ENCODE peak calls at places on chromosome 17, in ten cellular contexts. I is EL; Q is NCI-H510A; B is activated CD4-positive, alpha-beta memory T cell treated with anti-CD3 and anti-CD28 coated beads, Interleukin-2, amount 10 ng/mL, durations not matched to agents 7 days and 5 days; Z is HEK293T; E is GM13977; R is hepatic stellate cell; O is posterior cingulate gyrus; V is GM13976; P is neural crest cell. Y is an unnamed sample.

GRCh38 chr17:50608700-50609375 is 25.8 kb upstream of the ABCC3 start:
- DNase-seq in P (no peak), Q (peak; percentile 48), V (no peak), B (no peak), I (no peak), O (no peak), R (no peak), E (no peak), Z (no peak), Y (no peak)

GRCh38 chr17:72351884-72352346 is 231.1 kb downstream of the SOX9 start:
- DNase-seq in R (no peak), Q (peak; percentile 43), V (no peak), Z (no peak), I (no peak), E (no peak), B (no peak), O (no peak), P (no peak), Y (no peak)

GRCh38 chr17:8420041-8420934 is 15.4 kb upstream of the NDEL1 start:
- DNase-seq in V (no peak), E (no peak), P (no peak), O (no peak), Q (no peak), Z (no peak), B (no peak), R (no peak), I (peak; percentile 34), Y (no peak)

GRCh38 chr17:51395621-51396020 is 135.3 kb downstream of the UTP18 start:
- DNase-seq in V (no peak), R (no peak), B (no peak), O (no peak), Z (no peak), Q (no peak), E (no peak), P (no peak), I (no peak), Y (no peak)

GRCh38 chr17:70767102-70767701 is 597.9 kb downstream of the KCNJ2 start:
- DNase-seq in Q (no peak), P (peak; percentile 21), E (peak; percentile 22), B (no peak), V (peak; percentile 28), I (peak; percentile 38), O (no peak), R (peak; percentile 12), Z (peak; percentile 27), Y (no peak)

GRCh38 chr17:75239778-75240393 is 21.5 kb downstream of the GGA3 start:
- DNase-seq in I (no peak), R (no peak), P (no peak), O (no peak), Z (no peak), Q (no peak), B (no peak), V (no peak), E (no peak), Y (no peak)

GRCh38 chr17:66493283-66494019 is 191.0 kb downstream of the PRKCA start:
- DNase-seq in P (no peak), I (peak; percentile 82), O (no peak), E (no peak), Q (no peak), V (no peak), Z (no peak), R (peak; percentile 37), B (no peak), Y (peak; percentile 56)

GRCh38 chr17:32964541-32964940 is 27.1 kb upstream of the SPACA3 start:
- DNase-seq in Q (no peak), B (no peak), V (no peak), P (no peak), O (no peak), R (no peak), E (no peak), Z (no peak), I (no peak), Y (no peak)

GRCh38 chr17:37762669-37763068 is 17.8 kb upstream of the HNF1B start:
- DNase-seq in B (no peak), R (no peak), O (no peak), Q (no peak), V (no peak), E (no peak), I (no peak), Z (no peak), P (no peak), Y (no peak)

GRCh38 chr17:2232244-2232638 is 71.3 kb downstream of the SMG6 start:
- DNase-seq in O (no peak), V (no peak), E (no peak), Q (no peak), I (peak; percentile 95), R (no peak), Z (no peak), B (no peak), P (no peak), Y (no peak)

GRCh38 chr17:77211681-77212080 is 70.9 kb downstream of the SEC14L1 start:
- DNase-seq in Q (no peak), O (no peak), I (no peak), V (no peak), B (no peak), R (no peak), E (no peak), Z (no peak), P (no peak), Y (no peak)

GRCh38 chr17:62911106-62911505 is 54.9 kb upstream of the TANC2 start:
- DNase-seq in B (no peak), P (no peak), R (no peak), O (no peak), Q (no peak), E (no peak), V (no peak), Z (no peak), I (no peak), Y (no peak)

GRCh38 chr17:731943-732787 is at the start of gene TLCD3A:
- DNase-seq in P (peak; percentile 48), O (peak; percentile 51), V (peak; percentile 88), B (peak; percentile 55), I (peak; percentile 72), Z (peak; percentile 68), E (peak; percentile 91), Q (peak; percentile 45), R (peak; percentile 81), Y (no peak)

GRCh38 chr17:68437979-68438877 is 19.1 kb downstream of the WIPI1 start:
- DNase-seq in R (peak; percentile 35), P (no peak), V (peak; percentile 64), Z (no peak), I (no peak), O (no peak), Q (peak; percentile 28), E (peak; percentile 43), B (peak; percentile 75), Y (peak; percentile 77)

GRCh38 chr17:49545811-49546545 is 29.7 kb upstream of the NXPH3 start:
- DNase-seq in Z (no peak), V (peak; percentile 23), P (no peak), Q (no peak), I (no peak), E (peak; percentile 5), O (no peak), R (no peak), B (no peak), Y (no peak)

GRCh38 chr17:40648326-40648968 is 829 bp upstream of the SMARCE1 start:
- DNase-seq in P (peak; percentile 10), Q (peak; percentile 41), B (no peak), O (no peak), V (peak; percentile 79), I (no peak), Z (peak; percentile 25), E (peak; percentile 27), R (no peak), Y (no peak)

GRCh38 chr17:61393550-61393903 is 6.1 kb upstream of the TBX2 start:
- DNase-seq in O (no peak), P (no peak), E (no peak), Q (no peak), V (no peak), R (peak; percentile 51), I (no peak), B (no peak), Z (no peak), Y (no peak)

GRCh38 chr17:67549787-67550186 is 167.9 kb upstream of the NOL11 start:
- DNase-seq in P (no peak), I (no peak), Q (no peak), R (no peak), Z (no peak), O (no peak), V (no peak), E (no peak), B (no peak), Y (no peak)